ENCODE peak calls at places on chromosomes 2 and 18, in six cellular contexts. Y is mesendoderm, W is neuronal stem cell, D is IMR-90, F is mesenchymal stem cell, J is H1. U is an unnamed sample.

GRCh38 chr2:88481937-88482336 is 29.4 kb upstream of the FOXI3 start:
- DNase-seq in Y (peak), W (no peak), D (peak), F (no peak), J (no peak), U (no peak)

GRCh38 chr18:77271720-77272481 is 22.3 kb downstream of the GALR1 start:
- DNase-seq in Y (peak), W (no peak), D (peak), F (no peak), J (no peak), U (no peak)

GRCh38 chr2:176175729-176176074 is 12.8 kb upstream of the HOXD1 start:
- DNase-seq in Y (no peak), W (no peak), D (no peak), F (no peak), J (no peak), U (no peak)

GRCh38 chr18:10826400-10826799 is 300.6 kb downstream of the NAPG start:
- DNase-seq in Y (no peak), W (no peak), D (no peak), F (no peak), J (no peak), U (no peak)

GRCh38 chr18:25133879-25134278 is 218.1 kb downstream of the ZNF521 start:
- DNase-seq in Y (no peak), W (no peak), D (no peak), F (no peak), J (no peak), U (no peak)

GRCh38 chr2:25098558-25099486 is 56.9 kb downstream of the EFR3B start:
- DNase-seq in Y (peak), W (no peak), D (peak), F (peak), J (no peak), U (peak)

GRCh38 chr18:46466236-46467160 is 190.5 kb downstream of the LOXHD1 start:
- DNase-seq in Y (peak), W (peak), D (no peak), F (no peak), J (no peak), U (no peak)

GRCh38 chr18:3664563-3665178 is 214.7 kb downstream of the TGIF1 start:
- DNase-seq in Y (peak), W (peak), D (no peak), F (peak), J (no peak), U (no peak)

DNA sequence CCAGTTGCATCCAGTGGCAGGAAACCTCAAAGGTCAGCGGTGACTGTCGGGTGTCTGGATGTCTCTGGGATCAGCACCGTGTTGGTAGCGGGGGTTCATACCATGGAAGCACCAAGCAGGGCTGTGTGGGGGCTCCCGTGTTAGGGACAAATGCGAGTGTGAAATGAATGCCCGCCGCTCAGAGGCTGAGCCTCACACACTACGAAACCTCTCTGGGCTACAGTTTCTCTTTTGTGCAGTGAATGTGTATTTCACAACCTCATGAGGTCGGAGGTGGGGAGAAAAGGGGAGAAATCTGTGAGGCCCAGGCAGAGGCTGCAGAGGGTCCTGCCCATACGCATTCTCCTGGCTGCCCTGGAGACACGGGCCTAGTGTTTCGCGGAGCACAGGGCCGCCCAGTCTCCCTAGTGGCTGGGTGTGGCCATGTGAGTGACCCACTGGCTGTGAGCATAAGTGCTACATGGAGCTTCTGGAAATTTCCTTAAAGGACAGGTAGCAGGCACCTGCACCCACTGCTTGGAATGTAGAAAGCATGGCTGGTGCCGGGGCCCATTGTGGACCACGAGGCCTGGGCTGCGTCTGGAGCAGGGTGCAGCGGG is 138.0 kb upstream of the GLI2 start:
- DNase-seq in Y (no peak), W (no peak), D (no peak), F (no peak), J (no peak), U (no peak)
- H3K27ac ChIP-seq in Y (no peak), W (no peak), D (no peak), F (no peak), J (no peak), U (no peak)

DNA sequence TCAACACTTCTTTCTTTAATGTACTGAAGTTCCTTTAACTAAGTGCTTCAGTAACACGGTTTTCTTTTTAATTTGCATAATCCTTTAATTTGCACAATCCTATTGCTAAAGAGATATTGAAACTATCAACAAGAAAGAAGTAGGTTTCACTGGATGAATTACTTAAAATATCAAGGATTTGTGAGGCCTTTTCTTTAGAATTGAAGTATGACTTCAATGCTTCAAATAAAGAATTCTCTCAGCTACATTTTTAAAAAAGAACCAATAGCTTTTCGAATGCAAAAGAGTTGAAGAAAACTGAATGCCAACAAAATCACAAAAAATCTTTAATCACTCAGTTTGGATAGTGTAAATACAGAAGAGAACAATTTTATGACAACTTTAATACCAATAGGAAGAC is 25.1 kb upstream of the BUB1 start:
- DNase-seq in Y (no peak), W (no peak), D (no peak), F (no peak), J (no peak), U (no peak)
- H4K8ac ChIP-seq in Y (no peak), W (no peak), D (no peak), F (no peak), J (no peak), U (no peak)

DNA sequence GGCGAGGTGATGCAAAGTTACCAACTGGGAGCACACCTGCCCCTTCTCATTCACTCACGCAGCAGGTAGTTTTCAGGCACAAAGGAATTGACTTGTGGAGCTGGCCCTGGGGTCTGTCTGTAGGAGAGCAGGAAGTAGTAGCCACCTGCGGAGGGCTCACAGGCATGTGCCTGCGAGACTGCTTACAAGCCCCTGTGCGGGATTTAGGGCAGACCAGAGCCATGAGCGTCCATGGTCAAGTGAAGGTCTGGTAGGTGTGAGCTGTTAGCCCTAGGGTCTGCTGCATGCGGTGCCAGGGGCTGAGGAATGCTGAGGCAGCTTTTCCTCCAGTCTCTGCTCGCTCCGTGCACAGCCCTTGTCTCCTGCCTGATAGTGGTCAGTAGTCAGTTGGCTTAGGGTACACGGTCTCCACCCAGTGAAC is 18.9 kb downstream of the INPP4A start:
- DNase-seq in Y (peak), W (no peak), D (no peak), F (no peak), J (no peak), U (no peak)
- H3K4me3 ChIP-seq in Y (no peak), W (no peak), D (no peak), F (no peak), J (no peak), U (peak)

GRCh38 chr2:20595439-20596192 is 55.3 kb downstream of the HS1BP3 start:
- DNase-seq in Y (peak), W (no peak), D (peak), F (peak), J (no peak), U (peak)

GRCh38 chr2:20597868-20598183 is 53.1 kb downstream of the HS1BP3 start:
- DNase-seq in Y (no peak), W (no peak), D (no peak), F (no peak), J (no peak), U (no peak)

GRCh38 chr2:20596193-20596972 is 54.5 kb downstream of the HS1BP3 start:
- DNase-seq in Y (peak), W (no peak), D (no peak), F (peak), J (no peak), U (no peak)

GRCh38 chr2:20599001-20599600 is 51.8 kb downstream of the HS1BP3 start:
- DNase-seq in Y (no peak), W (no peak), D (no peak), F (no peak), J (no peak), U (no peak)

DNA sequence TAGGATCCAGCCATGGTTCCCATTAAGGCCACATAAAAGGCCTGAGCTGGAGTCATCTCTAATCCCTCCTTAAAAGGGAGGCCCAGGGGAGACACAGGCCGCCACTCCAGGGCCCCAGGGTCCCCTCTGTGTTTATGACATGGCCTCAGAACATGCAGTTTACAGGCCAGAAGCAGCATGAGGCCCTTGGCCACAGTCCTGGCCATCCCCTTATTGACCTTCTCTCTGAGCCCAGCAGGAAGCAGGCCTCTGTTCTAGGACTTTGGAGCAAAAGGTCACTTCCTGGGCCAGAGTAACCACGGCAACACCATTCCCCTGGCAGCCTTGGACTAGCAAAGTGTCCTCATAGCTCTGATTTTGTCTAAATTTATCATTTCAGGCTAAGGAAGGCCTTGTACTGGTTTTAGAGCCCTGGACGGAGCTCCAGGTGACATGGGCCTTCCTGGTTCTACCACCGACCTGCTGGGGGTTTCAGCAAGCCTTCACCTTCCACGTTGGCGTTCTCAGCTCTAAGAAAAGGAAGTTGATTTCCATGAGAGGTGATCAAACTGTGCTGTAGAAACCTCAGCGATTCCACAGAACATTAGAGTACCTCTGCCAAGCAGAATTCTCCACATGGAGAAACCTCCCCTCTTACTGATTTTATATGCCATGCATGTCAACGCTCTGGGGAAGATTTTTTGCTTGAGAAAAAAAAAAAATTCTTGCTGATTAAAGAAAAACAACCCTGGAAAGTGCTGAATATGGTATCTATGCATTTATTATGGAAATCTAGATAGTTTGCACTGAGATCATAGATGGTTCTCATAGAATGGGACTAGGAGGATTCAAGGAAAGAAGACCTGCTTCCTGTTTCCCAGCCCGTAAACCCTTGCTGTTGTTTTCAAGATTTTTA is 53.7 kb downstream of the HS1BP3 start:
- DNase-seq in Y (no peak), W (no peak), D (no peak), F (peak), J (no peak), U (no peak)
- H3K27ac ChIP-seq in Y (no peak), W (no peak), D (no peak), F (peak), J (no peak), U (no peak)

GRCh38 chr2:98913916-98914712 is 21.9 kb downstream of the CRACDL start:
- DNase-seq in Y (no peak), W (no peak), D (no peak), F (no peak), J (no peak), U (no peak)

GRCh38 chr2:98914713-98915580 is 21.1 kb downstream of the CRACDL start:
- DNase-seq in Y (no peak), W (no peak), D (no peak), F (no peak), J (no peak), U (no peak)

GRCh38 chr2:98912221-98912851 is 23.7 kb downstream of the CRACDL start:
- DNase-seq in Y (no peak), W (no peak), D (peak), F (peak), J (no peak), U (no peak)

GRCh38 chr2:98911376-98912154 is 24.5 kb downstream of the CRACDL start:
- DNase-seq in Y (no peak), W (no peak), D (peak), F (no peak), J (no peak), U (no peak)

GRCh38 chr2:98912957-98913915 is 22.8 kb downstream of the CRACDL start:
- DNase-seq in Y (no peak), W (no peak), D (no peak), F (no peak), J (no peak), U (no peak)
- H4K8ac ChIP-seq in Y (no peak), W (no peak), D (no peak), F (no peak), J (no peak), U (no peak)